ENCODE peak calls at places on chromosomes 6 and 20, in five cellular contexts. One of them, this sample, is unnamed.

GRCh38 chr20:25540273-25540672 is 45.1 kb downstream of the NINL start:
- DNase-seq in ELR: peak
- DNase-seq in GM12865: peak
- DNase-seq in tibial nerve: no peak
- DNase-seq in psoas muscle: no peak
- DNase-seq in this sample: no peak

GRCh38 chr6:119921491-119922010 is 572.0 kb upstream of the MAN1A1 start:
- DNase-seq in ELR: no peak
- DNase-seq in GM12865: no peak
- DNase-seq in tibial nerve: no peak
- DNase-seq in psoas muscle: no peak
- DNase-seq in this sample: no peak

GRCh38 chr6:44110005-44110681 is 17.1 kb downstream of the MRPL14 start:
- DNase-seq in ELR: no peak
- DNase-seq in GM12865: no peak
- DNase-seq in tibial nerve: no peak
- DNase-seq in psoas muscle: peak
- DNase-seq in this sample: no peak

GRCh38 chr6:84847349-84848160 is 83.2 kb upstream of the TBX18 start:
- DNase-seq in ELR: peak
- DNase-seq in GM12865: no peak
- DNase-seq in tibial nerve: no peak
- DNase-seq in psoas muscle: no peak
- DNase-seq in this sample: no peak

GRCh38 chr6:70706491-70707123 is 38.9 kb downstream of the SMAP1 start:
- DNase-seq in ELR: peak
- DNase-seq in GM12865: peak
- DNase-seq in tibial nerve: no peak
- DNase-seq in psoas muscle: no peak
- DNase-seq in this sample: peak

GRCh38 chr20:23146857-23147256 is 60.7 kb upstream of the CD93 start:
- DNase-seq in ELR: no peak
- DNase-seq in GM12865: no peak
- DNase-seq in tibial nerve: no peak
- DNase-seq in psoas muscle: no peak
- DNase-seq in this sample: no peak

GRCh38 chr6:106527979-106528378 is 101.3 kb downstream of the RTN4IP1 start:
- DNase-seq in ELR: peak
- DNase-seq in GM12865: no peak
- DNase-seq in tibial nerve: no peak
- DNase-seq in psoas muscle: no peak
- DNase-seq in this sample: peak

GRCh38 chr6:6734463-6735455 is 146.2 kb downstream of the LY86 start:
- DNase-seq in ELR: no peak
- DNase-seq in GM12865: no peak
- DNase-seq in tibial nerve: no peak
- DNase-seq in psoas muscle: no peak
- DNase-seq in this sample: no peak

GRCh38 chr20:32078322-32078721 is 26.3 kb downstream of the HCK start:
- DNase-seq in ELR: no peak
- DNase-seq in GM12865: no peak
- DNase-seq in tibial nerve: no peak
- DNase-seq in psoas muscle: no peak
- DNase-seq in this sample: no peak

GRCh38 chr6:69775450-69775849 is 21.4 kb downstream of the LMBRD1 start:
- DNase-seq in ELR: no peak
- DNase-seq in GM12865: no peak
- DNase-seq in tibial nerve: no peak
- DNase-seq in psoas muscle: no peak
- DNase-seq in this sample: no peak

GRCh38 chr20:5658897-5659296 is 91.3 kb upstream of the SHLD1 start:
- DNase-seq in ELR: peak
- DNase-seq in GM12865: peak
- DNase-seq in tibial nerve: peak
- DNase-seq in psoas muscle: peak
- DNase-seq in this sample: no peak

GRCh38 chr6:158321960-158322359 is 9.7 kb downstream of the TULP4 start:
- DNase-seq in ELR: peak
- DNase-seq in GM12865: no peak
- DNase-seq in tibial nerve: no peak
- DNase-seq in psoas muscle: no peak
- DNase-seq in this sample: no peak

GRCh38 chr20:4045741-4046140 is 30.4 kb upstream of the RNF24 start:
- DNase-seq in ELR: peak
- DNase-seq in GM12865: no peak
- DNase-seq in tibial nerve: no peak
- DNase-seq in psoas muscle: no peak
- DNase-seq in this sample: no peak

GRCh38 chr20:33239979-33240736 is 4.4 kb downstream of the BPIFA1 start:
- DNase-seq in ELR: no peak
- DNase-seq in GM12865: no peak
- DNase-seq in tibial nerve: no peak
- DNase-seq in psoas muscle: no peak
- DNase-seq in this sample: no peak

GRCh38 chr6:105790635-105791034 is 295.5 kb upstream of the PRDM1 start:
- DNase-seq in ELR: peak
- DNase-seq in GM12865: no peak
- DNase-seq in tibial nerve: no peak
- DNase-seq in psoas muscle: no peak
- DNase-seq in this sample: no peak